ENCODE peak calls at places on chromosomes 1 and 21, in eight cellular contexts. One of them, this sample, is unnamed.
A peak's percentile ranks its signal among the peaks of the same experiment; 100 is the strongest.

GRCh38 chr1:79128726-79129125 is 122.2 kb upstream of the ADGRL4 start:
- DNase-seq in PC-9: no peak
- DNase-seq in right atrium auricular region: no peak
- DNase-seq in heart left ventricle: no peak
- DNase-seq in A549: peak; percentile 18
- DNase-seq in stomach: no peak
- DNase-seq in tibial nerve: no peak
- DNase-seq in sigmoid colon: no peak
- DNase-seq in this sample: no peak

GRCh38 chr1:167650266-167651160 is 20.5 kb downstream of the RCSD1 start:
- DNase-seq in PC-9: no peak
- DNase-seq in sigmoid colon: no peak
- DNase-seq in heart left ventricle: peak; percentile 51
- DNase-seq in stomach: no peak
- DNase-seq in right atrium auricular region: no peak
- DNase-seq in tibial nerve: no peak
- DNase-seq in A549: no peak
- DNase-seq in this sample: no peak

GRCh38 chr1:31712625-31713024 is 8.8 kb upstream of the COL16A1 start:
- DNase-seq in A549: no peak
- DNase-seq in sigmoid colon: peak; percentile 82
- DNase-seq in heart left ventricle: peak; percentile 52
- DNase-seq in PC-9: peak; percentile 77
- DNase-seq in tibial nerve: peak; percentile 47
- DNase-seq in right atrium auricular region: peak; percentile 62
- DNase-seq in stomach: peak; percentile 73
- DNase-seq in this sample: no peak

GRCh38 chr1:209326876-209327275 is 256.6 kb upstream of the CAMK1G start:
- DNase-seq in A549: no peak
- DNase-seq in sigmoid colon: no peak
- DNase-seq in tibial nerve: no peak
- DNase-seq in right atrium auricular region: no peak
- DNase-seq in PC-9: no peak
- DNase-seq in stomach: no peak
- DNase-seq in heart left ventricle: no peak
- DNase-seq in this sample: no peak

GRCh38 chr1:226982451-226983177 is 42.5 kb downstream of the COQ8A start:
- DNase-seq in tibial nerve: no peak
- DNase-seq in A549: no peak
- DNase-seq in sigmoid colon: peak; percentile 63
- DNase-seq in heart left ventricle: no peak
- DNase-seq in PC-9: no peak
- DNase-seq in right atrium auricular region: no peak
- DNase-seq in stomach: no peak
- DNase-seq in this sample: no peak

GRCh38 chr1:204337047-204337446 is 22.7 kb downstream of the PLEKHA6 start:
- DNase-seq in PC-9: no peak
- DNase-seq in tibial nerve: no peak
- DNase-seq in sigmoid colon: no peak
- DNase-seq in stomach: no peak
- DNase-seq in right atrium auricular region: no peak
- DNase-seq in A549: no peak
- DNase-seq in heart left ventricle: no peak
- DNase-seq in this sample: no peak

GRCh38 chr1:165747632-165748452 is 20.8 kb downstream of the TMCO1 start:
- DNase-seq in PC-9: no peak
- DNase-seq in stomach: no peak
- DNase-seq in A549: no peak
- DNase-seq in sigmoid colon: no peak
- DNase-seq in right atrium auricular region: no peak
- DNase-seq in tibial nerve: no peak
- DNase-seq in heart left ventricle: no peak
- DNase-seq in this sample: no peak

GRCh38 chr1:180002437-180002836 is 47.8 kb downstream of the CEP350 start:
- DNase-seq in A549: no peak
- DNase-seq in stomach: no peak
- DNase-seq in heart left ventricle: no peak
- DNase-seq in right atrium auricular region: no peak
- DNase-seq in sigmoid colon: no peak
- DNase-seq in PC-9: no peak
- DNase-seq in tibial nerve: no peak
- DNase-seq in this sample: no peak

GRCh38 chr21:15794277-15794912 is 64.6 kb downstream of the USP25 start:
- DNase-seq in heart left ventricle: no peak
- DNase-seq in sigmoid colon: no peak
- DNase-seq in A549: no peak
- DNase-seq in tibial nerve: no peak
- DNase-seq in PC-9: no peak
- DNase-seq in right atrium auricular region: no peak
- DNase-seq in stomach: no peak
- DNase-seq in this sample: no peak

DNA sequence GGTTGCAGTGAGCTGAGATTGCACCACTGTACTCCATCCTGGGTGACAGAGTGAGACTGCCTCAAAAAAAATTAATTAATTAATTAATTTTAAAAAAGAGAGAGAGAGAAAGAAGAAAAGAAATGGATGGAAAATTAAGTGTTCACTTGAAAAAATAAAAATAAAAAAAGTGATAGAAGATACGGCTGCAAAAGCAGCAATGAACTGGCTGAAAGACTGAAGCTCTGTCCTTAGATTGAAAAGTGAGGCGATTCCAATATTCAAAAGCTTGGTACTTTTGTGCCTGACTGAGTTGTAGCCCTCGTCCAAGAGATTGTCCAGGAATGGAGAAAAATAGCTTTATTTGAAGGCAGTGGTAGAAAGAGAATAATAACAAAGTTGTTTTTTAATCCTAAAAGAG is 154.6 kb downstream of the ADSS2 start:
- DNase-seq in right atrium auricular region: no peak
- DNase-seq in tibial nerve: no peak
- DNase-seq in A549: no peak
- DNase-seq in PC-9: no peak
- DNase-seq in sigmoid colon: no peak
- DNase-seq in heart left ventricle: no peak
- DNase-seq in stomach: no peak
- DNase-seq in this sample: no peak
- H3K4me1 ChIP-seq in right atrium auricular region: no peaks in the 10 kb centered on the region
- H3K4me1 ChIP-seq in tibial nerve: no peaks in the 10 kb centered on the region
- H3K4me1 ChIP-seq in A549: peaks cover 12% of the 10 kb centered on the region
- H3K4me1 ChIP-seq in PC-9: peaks cover 14% of the 10 kb centered on the region
- H3K4me1 ChIP-seq in sigmoid colon: peaks cover 4% of the 10 kb centered on the region
- H3K4me1 ChIP-seq in heart left ventricle: peaks cover 3% of the 10 kb centered on the region
- H3K4me1 ChIP-seq in stomach: peaks cover 23% of the 10 kb centered on the region
- H3K4me1 ChIP-seq in this sample: no peaks in the 10 kb centered on the region

DNA sequence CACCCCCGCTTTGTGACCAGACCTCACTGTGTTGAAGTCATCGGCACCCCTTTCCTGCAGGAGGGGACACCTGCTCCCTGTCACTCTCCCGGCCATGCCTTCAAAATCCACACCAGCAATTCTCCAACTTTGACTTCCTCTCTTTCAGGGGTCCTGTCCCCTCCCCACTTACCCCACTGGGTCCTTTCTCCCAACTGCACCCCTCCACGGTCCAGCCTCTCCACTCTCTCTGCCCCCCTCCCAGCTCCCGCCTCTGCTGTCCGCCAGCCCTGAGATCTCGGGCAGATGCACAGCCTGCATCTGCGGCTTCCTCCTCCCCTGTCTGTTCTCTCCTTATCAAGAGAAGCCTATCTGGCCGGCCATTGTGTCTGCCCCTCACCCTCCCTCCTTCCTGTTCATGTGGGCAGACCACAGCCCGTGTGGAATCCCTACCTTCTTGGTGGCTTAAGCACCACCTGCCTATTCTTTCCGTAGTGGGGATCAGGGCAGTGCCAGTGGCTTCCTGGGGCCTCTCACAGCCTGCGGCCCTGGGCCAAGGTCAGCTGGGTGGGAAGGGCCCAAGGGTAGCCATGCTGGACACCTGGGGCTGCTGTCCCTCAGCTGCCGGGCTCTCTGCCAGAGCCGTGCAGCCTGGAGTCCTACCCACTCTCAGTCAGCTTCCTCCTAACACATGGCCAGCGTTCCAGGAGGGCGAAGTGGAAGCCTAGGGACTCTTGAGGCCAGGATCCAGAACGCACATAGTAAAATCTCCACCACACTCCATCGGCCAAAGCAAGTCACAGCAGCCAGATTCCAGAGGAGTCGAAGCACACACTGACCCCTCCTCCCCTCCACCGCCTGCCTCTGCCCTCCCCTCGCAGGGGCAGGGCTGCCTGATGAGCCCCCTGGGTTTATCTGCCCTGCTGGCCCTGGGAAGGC is 5.1 kb upstream of the HES4 start:
- DNase-seq in heart left ventricle: peak; percentile 61
- DNase-seq in PC-9: peak; percentile 84
- DNase-seq in sigmoid colon: peak; percentile 79
- DNase-seq in right atrium auricular region: no peak
- DNase-seq in A549: no peak
- DNase-seq in tibial nerve: no peak
- DNase-seq in stomach: peak; percentile 81
- DNase-seq in this sample: no peak
- H3K4me3 ChIP-seq in heart left ventricle: no peak overlapping the region
- H3K4me3 ChIP-seq in PC-9: no peak overlapping the region
- H3K4me3 ChIP-seq in sigmoid colon: no peak overlapping the region
- H3K4me3 ChIP-seq in right atrium auricular region: no peak overlapping the region
- H3K4me3 ChIP-seq in A549: no peak overlapping the region
- H3K4me3 ChIP-seq in tibial nerve: no peak overlapping the region
- H3K4me3 ChIP-seq in stomach: no peak overlapping the region
- H3K4me3 ChIP-seq in this sample: no peak overlapping the region

DNA sequence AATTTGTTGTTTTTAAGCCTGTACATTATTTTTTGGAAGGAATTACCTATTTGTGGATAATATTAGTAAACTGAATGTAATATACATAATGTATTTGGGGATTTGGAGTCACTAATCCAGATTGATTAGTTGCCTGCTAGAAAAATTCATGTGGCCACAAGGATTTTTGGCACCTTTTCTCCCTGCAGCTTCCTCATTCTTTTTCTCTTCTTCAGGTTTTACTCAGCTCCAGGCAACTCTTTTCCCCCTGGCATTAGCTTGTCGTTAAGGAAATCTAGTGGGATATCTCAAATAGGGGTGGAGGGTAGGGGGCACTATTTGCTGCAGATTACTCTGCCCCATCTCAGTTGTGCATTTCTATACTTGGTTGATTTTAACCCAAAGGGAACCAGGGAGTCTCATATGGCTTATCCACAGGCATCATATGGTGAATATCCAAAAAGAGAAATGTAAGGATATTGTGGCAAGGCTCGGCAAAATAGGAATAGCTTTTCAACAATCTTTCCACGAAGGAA is 203.1 kb downstream of the NFIA start:
- DNase-seq in right atrium auricular region: no peak
- DNase-seq in sigmoid colon: no peak
- DNase-seq in stomach: no peak
- DNase-seq in PC-9: peak; percentile 23
- DNase-seq in heart left ventricle: no peak
- DNase-seq in tibial nerve: no peak
- DNase-seq in A549: no peak
- DNase-seq in this sample: no peak
- TF ChIP-seq CTCF in right atrium auricular region: no peak
- TF ChIP-seq CTCF in sigmoid colon: no peak
- TF ChIP-seq CTCF in stomach: no peak
- TF ChIP-seq CTCF in PC-9: no peak
- TF ChIP-seq CTCF in heart left ventricle: no peak
- TF ChIP-seq CTCF in tibial nerve: no peak
- TF ChIP-seq CTCF in A549: no peak
- TF ChIP-seq CTCF in this sample: no peak

GRCh38 chr1:158016651-158017335 is 23.3 kb downstream of the KIRREL1 start:
- DNase-seq in right atrium auricular region: no peak
- DNase-seq in sigmoid colon: no peak
- DNase-seq in PC-9: no peak
- DNase-seq in A549: no peak
- DNase-seq in stomach: no peak
- DNase-seq in heart left ventricle: no peak
- DNase-seq in tibial nerve: no peak
- DNase-seq in this sample: no peak
- H3K4me1 ChIP-seq in right atrium auricular region: no peaks in the 10 kb centered on the region
- H3K4me1 ChIP-seq in sigmoid colon: peaks cover 100% of the 10 kb centered on the region
- H3K4me1 ChIP-seq in PC-9: peaks cover 61% of the 10 kb centered on the region
- H3K4me1 ChIP-seq in A549: peaks cover 97% of the 10 kb centered on the region
- H3K4me1 ChIP-seq in stomach: peaks cover 71% of the 10 kb centered on the region
- H3K4me1 ChIP-seq in heart left ventricle: peaks cover 56% of the 10 kb centered on the region
- H3K4me1 ChIP-seq in tibial nerve: peaks cover 86% of the 10 kb centered on the region
- H3K4me1 ChIP-seq in this sample: peaks cover 6% of the 10 kb centered on the region

This sample was measured in prostate gland.